ENCODE peak calls at places on chromosomes 6 and 20, in seven cellular contexts. R, C, K, V, T, F and D are unnamed samples.

GRCh38 chr6:119138906-119139541 is 60.6 kb upstream of the FAM184A start:
- DNase-seq in T (peak), V (no peak), C (no peak), R (peak), F (no peak), K (peak), D (no peak)

GRCh38 chr6:73076211-73076610 is 149.1 kb downstream of the KHDC1L start:
- DNase-seq in C (no peak), R (no peak), T (no peak), V (no peak), K (no peak), F (no peak), D (no peak)

GRCh38 chr6:138371720-138372119 is 6.0 kb upstream of the SMIM28 start:
- DNase-seq in K (peak), T (peak), V (no peak), R (peak), F (no peak), C (no peak), D (peak)

GRCh38 chr6:12233693-12234551 is 56.2 kb upstream of the EDN1 start:
- DNase-seq in T (peak), K (peak), C (peak), V (no peak), R (peak), F (peak), D (peak)

GRCh38 chr6:43014434-43014909 is 423 bp downstream of the KLHDC3 start:
- DNase-seq in V (no peak), T (peak), K (peak), F (no peak), R (peak), C (no peak), D (no peak)

GRCh38 chr6:34223964-34224940 is 12.4 kb upstream of the HMGA1 start:
- DNase-seq in T (peak), V (peak), C (peak), R (peak), F (peak), K (peak), D (peak)

GRCh38 chr6:149027484-149027883 is 280.7 kb downstream of the UST start:
- DNase-seq in F (no peak), K (no peak), T (no peak), V (no peak), C (no peak), R (no peak), D (no peak)

GRCh38 chr6:73942581-73942980 is 246.6 kb downstream of the CD109 start:
- DNase-seq in V (no peak), F (peak), K (peak), T (no peak), R (peak), C (no peak), D (peak)

GRCh38 chr6:160991411-160992322 is at the start of gene MAP3K4:
- DNase-seq in R (peak), T (peak), C (no peak), V (peak), F (no peak), K (peak), D (no peak)

GRCh38 chr20:25040438-25040831 is 17.5 kb downstream of the ACSS1 start:
- DNase-seq in K (peak), C (no peak), R (peak), V (peak), T (peak), F (no peak), D (no peak)

GRCh38 chr20:50230184-50230583 is 39.6 kb downstream of the CEBPB start:
- DNase-seq in C (no peak), R (no peak), F (no peak), T (no peak), K (no peak), V (no peak), D (no peak)

GRCh38 chr6:30007132-30007764 is 53.8 kb upstream of the POLR1H start:
- DNase-seq in C (no peak), K (no peak), R (no peak), T (no peak), F (no peak), V (no peak), D (no peak)

GRCh38 chr6:29834564-29835436 is 7.2 kb downstream of the HLA-G start:
- DNase-seq in R (no peak), T (peak), C (no peak), K (peak), F (no peak), V (no peak), D (no peak)

GRCh38 chr20:8073024-8073832 is 53.7 kb upstream of the TMX4 start:
- DNase-seq in R (peak), K (peak), C (no peak), V (no peak), T (peak), F (no peak), D (peak)

GRCh38 chr20:46562373-46563169 is 12.1 kb upstream of the OCSTAMP start:
- DNase-seq in V (peak), C (peak), R (peak), K (peak), T (peak), F (peak), D (no peak)

GRCh38 chr20:15846446-15846845 is 726.8 kb downstream of the KIF16B start:
- DNase-seq in C (no peak), K (no peak), V (no peak), T (no peak), F (no peak), R (no peak), D (no peak)

GRCh38 chr20:1875762-1876161 is 19.4 kb upstream of the SIRPA start:
- DNase-seq in T (no peak), R (no peak), K (no peak), C (no peak), V (no peak), F (no peak), D (no peak)

GRCh38 chr6:107869871-107870270 is 45.8 kb upstream of the SCML4 start:
- DNase-seq in V (no peak), T (no peak), K (no peak), C (no peak), F (no peak), R (no peak), D (no peak)

GRCh38 chr20:53736757-53737403 is 143.2 kb upstream of the ZNF217 start:
- DNase-seq in R (peak), F (no peak), V (no peak), C (no peak), T (peak), K (peak), D (no peak)

GRCh38 chr6:136173519-136174507 is 76.3 kb downstream of the MTFR2 start:
- DNase-seq in V (no peak), T (peak), K (peak), F (no peak), C (no peak), R (peak), D (no peak)

GRCh38 chr6:23445157-23445710 is 680.8 kb upstream of the NRSN1 start:
- DNase-seq in T (peak), K (peak), R (no peak), F (no peak), C (peak), V (no peak), D (no peak)

GRCh38 chr6:23441813-23442212 is 684.2 kb upstream of the NRSN1 start:
- DNase-seq in T (no peak), V (no peak), K (no peak), F (no peak), R (no peak), C (no peak), D (no peak)

GRCh38 chr6:23446394-23447001 is 679.5 kb upstream of the NRSN1 start:
- DNase-seq in V (no peak), C (peak), K (peak), F (no peak), T (peak), R (peak), D (no peak)
- TF ChIP-seq CTCF in V (peak), C (peak), K (peak), F (peak), T (peak), R (peak), D (peak)

GRCh38 chr20:34514897-34515483 is 1.2 kb upstream of the DYNLRB1 start:
- DNase-seq in R (peak), C (no peak), T (no peak), V (no peak), K (no peak), F (no peak), D (no peak)
- H3K4me3 ChIP-seq in R (peak), C (peak), T (peak), V (peak), K (peak), F (peak), D (peak)

GRCh38 chr20:3751664-3752385 is 15.7 kb downstream of the ADISSP start:
- DNase-seq in R (peak), F (no peak), C (no peak), K (no peak), T (peak), V (peak), D (no peak)

GRCh38 chr20:3752386-3752759 is 15.2 kb downstream of the ADISSP start:
- DNase-seq in V (no peak), F (no peak), K (no peak), R (no peak), C (no peak), T (no peak), D (no peak)

GRCh38 chr20:3753098-3753497 is 14.5 kb downstream of the ADISSP start:
- DNase-seq in F (no peak), C (no peak), K (peak), V (peak), R (peak), T (peak), D (no peak)

GRCh38 chr20:3749689-3750639 is 17.5 kb downstream of the HSPA12B start:
- DNase-seq in R (no peak), C (no peak), K (no peak), F (no peak), V (no peak), T (peak), D (no peak)

DNA sequence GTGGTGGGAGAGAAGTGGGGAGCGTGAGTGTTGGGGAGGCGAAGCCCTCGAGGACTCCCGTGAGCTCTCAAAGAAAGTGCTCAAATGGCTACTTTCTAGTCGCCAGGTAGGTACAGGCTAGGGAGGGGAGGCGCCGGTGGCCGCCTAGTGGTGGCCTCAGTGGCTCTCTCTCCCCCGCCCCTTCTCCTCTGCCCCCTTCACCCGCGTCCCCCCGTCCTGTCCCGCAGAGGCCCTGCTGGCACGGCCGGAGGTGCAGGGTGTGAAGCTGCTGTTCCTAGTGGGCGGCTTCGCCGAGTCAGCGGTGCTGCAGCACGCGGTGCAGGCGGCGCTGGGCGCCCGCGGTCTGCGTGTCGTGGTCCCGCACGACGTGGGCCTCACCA is 16.3 kb downstream of the ADISSP start:
- DNase-seq in R (no peak), V (no peak), C (no peak), T (no peak), K (no peak), F (no peak), D (no peak)
- TF ChIP-seq CTCF in R (no peak), V (no peak), C (no peak), T (no peak), K (no peak), F (no peak), D (no peak)

GRCh38 chr20:62925420-62926228 is 681 bp downstream of the DIDO1 start:
- DNase-seq in V (no peak), C (no peak), K (peak), T (peak), R (peak), F (no peak), D (no peak)

GRCh38 chr20:62929051-62929538 is 2.8 kb upstream of the DIDO1 start:
- DNase-seq in K (peak), V (peak), F (no peak), R (peak), C (no peak), T (peak), D (no peak)

GRCh38 chr20:62927128-62927705 is 912 bp upstream of the DIDO1 start:
- DNase-seq in T (no peak), F (no peak), R (no peak), C (no peak), K (no peak), V (no peak), D (no peak)

GRCh38 chr20:62926229-62927127 is at the start of gene DIDO1:
- DNase-seq in F (no peak), R (peak), C (peak), T (peak), K (peak), V (peak), D (no peak)

DNA sequence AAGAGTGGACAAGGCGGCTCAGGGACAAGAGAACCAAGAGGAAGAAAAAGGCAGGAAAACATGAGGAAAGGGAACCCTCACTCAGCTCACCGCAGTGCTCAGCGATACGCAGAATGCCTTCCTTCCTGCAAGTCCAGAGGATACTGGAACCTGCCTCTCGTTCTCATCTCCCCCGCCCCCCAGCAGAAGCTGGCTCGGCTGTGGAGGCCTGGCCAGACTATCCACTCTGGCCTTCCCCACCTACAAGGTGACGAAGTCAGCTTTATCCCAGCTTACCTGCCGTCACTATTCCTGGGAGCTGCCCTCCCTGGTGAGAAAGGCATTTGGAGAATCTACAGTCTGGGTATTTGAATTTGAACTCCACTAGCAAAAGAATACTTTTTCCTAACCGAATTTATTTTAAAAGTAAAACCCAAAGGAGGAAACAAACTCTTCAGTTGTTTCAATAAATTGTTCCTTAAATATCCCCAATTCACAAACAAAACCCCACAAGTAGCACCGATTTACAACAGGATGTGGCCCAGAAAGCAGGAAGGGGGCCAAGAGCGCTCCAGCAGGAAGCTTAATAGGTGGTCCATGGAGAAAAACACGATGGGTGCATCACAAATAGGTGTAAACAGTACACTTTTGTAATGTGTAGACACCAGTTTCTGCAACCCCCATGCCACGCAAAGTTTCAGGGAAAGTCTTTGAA is 2.1 kb upstream of the DIDO1 start:
- DNase-seq in F (no peak), V (no peak), K (peak), R (peak), T (no peak), C (no peak), D (no peak)
- H3K4me3 ChIP-seq in F (peak), V (peak), K (peak), R (peak), T (peak), C (peak), D (peak)